ENCODE peak calls at places on chromosomes 11 and 22, in ten cellular contexts. C is activated naive CD4-positive, alpha-beta T cell treated with Interleukin-2 at 50 U/mL for 16 hours; Z is non-pigmented ciliary epithelial cell; Q is AG09309; W is A549; B is Right ventricle myocardium superior; V is B cell; M is naive B cell; T is EL; I is AG04449. U is an unnamed sample.
A peak's percentile ranks its signal among the peaks of the same experiment; 100 is the strongest.

GRCh38 chr22:38230108-38230825 is 28.5 kb downstream of the MAFF start:
- DNase-seq in C (peak; percentile 49), Z (no peak), Q (no peak), W (peak; percentile 60), B (peak; percentile 78), V (no peak), M (no peak), T (no peak), I (no peak), U (no peak)

GRCh38 chr22:31229402-31230140 is 17.5 kb downstream of the LIMK2 start:
- DNase-seq in C (no peak), Z (no peak), Q (no peak), W (no peak), B (no peak), V (no peak), M (no peak), T (peak; percentile 29), I (no peak), U (no peak)

GRCh38 chr11:48172818-48173609 is 43.6 kb upstream of the OR4B1 start:
- DNase-seq in C (peak; percentile 68), Z (no peak), Q (peak; percentile 31), W (peak; percentile 54), B (peak; percentile 72), V (peak; percentile 61), M (peak; percentile 29), T (peak; percentile 53), I (no peak), U (no peak)

GRCh38 chr22:49365191-49365837 is 462.4 kb downstream of the BRD1 start:
- DNase-seq in C (no peak), Z (no peak), Q (no peak), W (no peak), B (no peak), V (no peak), M (no peak), T (no peak), I (no peak), U (no peak)

GRCh38 chr11:107840120-107840479 is 18.5 kb downstream of the SLC35F2 start:
- DNase-seq in C (no peak), Z (no peak), Q (no peak), W (peak; percentile 41), B (peak; percentile 46), V (no peak), M (no peak), T (no peak), I (no peak), U (no peak)

GRCh38 chr22:21963790-21964211 is 11.2 kb upstream of the PPM1F start:
- DNase-seq in C (no peak), Z (no peak), Q (no peak), W (no peak), B (no peak), V (no peak), M (no peak), T (no peak), I (no peak), U (no peak)

GRCh38 chr11:108698844-108699642 is 34.2 kb downstream of the DDX10 start:
- DNase-seq in C (no peak), Z (no peak), Q (no peak), W (no peak), B (no peak), V (no peak), M (no peak), T (no peak), I (no peak), U (peak; percentile 91)

GRCh38 chr11:72242141-72242540 is 1.8 kb downstream of the PHOX2A start:
- DNase-seq in C (no peak), Z (no peak), Q (no peak), W (no peak), B (no peak), V (no peak), M (no peak), T (no peak), I (no peak), U (no peak)

GRCh38 chr11:47532597-47533213 is 20.2 kb downstream of the CELF1 start:
- DNase-seq in C (no peak), Z (no peak), Q (no peak), W (no peak), B (no peak), V (no peak), M (no peak), T (no peak), I (no peak), U (no peak)

GRCh38 chr11:35484435-35484834 is 41.0 kb downstream of the PAMR1 start:
- DNase-seq in C (no peak), Z (peak; percentile 13), Q (peak; percentile 63), W (no peak), B (no peak), V (no peak), M (no peak), T (peak; percentile 97), I (peak; percentile 33), U (peak; percentile 56)

GRCh38 chr22:26464312-26464711 is 19.3 kb downstream of the HPS4 start:
- DNase-seq in C (no peak), Z (no peak), Q (no peak), W (no peak), B (no peak), V (no peak), M (no peak), T (peak; percentile 84), I (no peak), U (peak; percentile 66)

GRCh38 chr11:69245041-69245440 is 48.9 kb upstream of the MYEOV start:
- DNase-seq in C (no peak), Z (no peak), Q (no peak), W (no peak), B (no peak), V (no peak), M (no peak), T (no peak), I (no peak), U (no peak)

GRCh38 chr11:45238724-45239123 is 47.4 kb downstream of the SYT13 start:
- DNase-seq in C (no peak), Z (peak; percentile 63), Q (peak; percentile 27), W (peak; percentile 52), B (no peak), V (no peak), M (no peak), T (peak; percentile 58), I (peak; percentile 37), U (peak; percentile 6)

GRCh38 chr22:17191163-17191562 is 28.1 kb downstream of the ADA2 start:
- DNase-seq in C (no peak), Z (no peak), Q (peak; percentile 38), W (no peak), B (no peak), V (no peak), M (no peak), T (peak; percentile 76), I (no peak), U (no peak)

GRCh38 chr11:23688835-23689234 is 808.0 kb upstream of the LUZP2 start:
- DNase-seq in C (no peak), Z (peak; percentile 38), Q (no peak), W (peak; percentile 1), B (no peak), V (no peak), M (no peak), T (peak; percentile 73), I (no peak), U (peak; percentile 5)

GRCh38 chr11:4643084-4643483 is 698 bp upstream of the OR51E1 start:
- DNase-seq in C (no peak), Z (no peak), Q (no peak), W (no peak), B (peak; percentile 46), V (no peak), M (no peak), T (peak; percentile 30), I (no peak), U (no peak)

GRCh38 chr11:113862430-113862829 is 12.9 kb downstream of the USP28 start:
- DNase-seq in C (no peak), Z (peak; percentile 59), Q (no peak), W (peak; percentile 54), B (no peak), V (no peak), M (no peak), T (peak; percentile 31), I (no peak), U (peak; percentile 15)

GRCh38 chr11:112852141-112852853 is 108.9 kb upstream of the NCAM1 start:
- DNase-seq in C (no peak), Z (no peak), Q (no peak), W (no peak), B (no peak), V (no peak), M (no peak), T (no peak), I (no peak), U (peak; percentile 28)

U was measured in foreskin keratinocyte.